ENCODE peak calls at places on chromosome 17, in six cellular contexts. One of them, this sample, is unnamed. For H3K4me1, the result is how much of the 10 kb centered on the place peaks cover.

GRCh38 chr17:79801156-79802038 is 4.5 kb upstream of the CBX8 start:
- DNase-seq in endothelial cell of umbilical vein: no peak
- DNase-seq in MM.1S: no peak
- DNase-seq in thyroid gland: no peak
- DNase-seq in body of pancreas: peak
- DNase-seq in aorta: no peak
- DNase-seq in this sample: no peak

GRCh38 chr17:80898706-80899105 is 92.9 kb upstream of the CHMP6 start:
- DNase-seq in MM.1S: no peak
- DNase-seq in aorta: peak
- DNase-seq in thyroid gland: no peak
- DNase-seq in endothelial cell of umbilical vein: no peak
- DNase-seq in body of pancreas: no peak
- DNase-seq in this sample: no peak

GRCh38 chr17:46157443-46158107 is 35.7 kb downstream of the KANSL1 start:
- DNase-seq in aorta: no peak
- DNase-seq in endothelial cell of umbilical vein: peak
- DNase-seq in MM.1S: no peak
- DNase-seq in thyroid gland: no peak
- DNase-seq in body of pancreas: no peak
- DNase-seq in this sample: no peak

GRCh38 chr17:42459256-42459982 is 741 bp downstream of the ATP6V0A1 start:
- DNase-seq in endothelial cell of umbilical vein: no peak
- DNase-seq in thyroid gland: peak
- DNase-seq in body of pancreas: peak
- DNase-seq in aorta: peak
- DNase-seq in MM.1S: peak
- DNase-seq in this sample: peak

GRCh38 chr17:58432806-58433573 is 15.7 kb upstream of the RNF43 start:
- DNase-seq in body of pancreas: no peak
- DNase-seq in aorta: no peak
- DNase-seq in endothelial cell of umbilical vein: no peak
- DNase-seq in thyroid gland: no peak
- DNase-seq in MM.1S: no peak
- DNase-seq in this sample: no peak

GRCh38 chr17:67671492-67671891 is 46.2 kb upstream of the NOL11 start:
- DNase-seq in body of pancreas: no peak
- DNase-seq in aorta: no peak
- DNase-seq in thyroid gland: no peak
- DNase-seq in endothelial cell of umbilical vein: peak
- DNase-seq in MM.1S: no peak
- DNase-seq in this sample: no peak

GRCh38 chr17:68861602-68862001 is 93.6 kb downstream of the ABCA8 start:
- DNase-seq in endothelial cell of umbilical vein: peak
- DNase-seq in MM.1S: no peak
- DNase-seq in body of pancreas: no peak
- DNase-seq in aorta: no peak
- DNase-seq in thyroid gland: no peak
- DNase-seq in this sample: no peak

GRCh38 chr17:40004712-40005111 is 10.5 kb upstream of the CSF3 start:
- DNase-seq in body of pancreas: no peak
- DNase-seq in thyroid gland: no peak
- DNase-seq in endothelial cell of umbilical vein: no peak
- DNase-seq in MM.1S: no peak
- DNase-seq in aorta: no peak
- DNase-seq in this sample: no peak

GRCh38 chr17:14311979-14312378 is 11.1 kb downstream of the HS3ST3B1 start:
- DNase-seq in aorta: no peak
- DNase-seq in body of pancreas: no peak
- DNase-seq in MM.1S: no peak
- DNase-seq in thyroid gland: no peak
- DNase-seq in endothelial cell of umbilical vein: no peak
- DNase-seq in this sample: no peak

GRCh38 chr17:33802349-33803272 is 452.5 kb upstream of the CCL2 start:
- DNase-seq in body of pancreas: no peak
- DNase-seq in thyroid gland: peak
- DNase-seq in endothelial cell of umbilical vein: no peak
- DNase-seq in MM.1S: no peak
- DNase-seq in aorta: no peak
- DNase-seq in this sample: no peak

GRCh38 chr17:19752216-19753048 is 4.3 kb upstream of the ALDH3A1 start:
- DNase-seq in thyroid gland: no peak
- DNase-seq in endothelial cell of umbilical vein: no peak
- DNase-seq in aorta: peak
- DNase-seq in body of pancreas: no peak
- DNase-seq in MM.1S: no peak
- DNase-seq in this sample: no peak

GRCh38 chr17:57084361-57084801 is 665 bp upstream of the AKAP1 start:
- DNase-seq in MM.1S: no peak
- DNase-seq in thyroid gland: no peak
- DNase-seq in aorta: no peak
- DNase-seq in endothelial cell of umbilical vein: no peak
- DNase-seq in body of pancreas: no peak
- DNase-seq in this sample: peak

DNA sequence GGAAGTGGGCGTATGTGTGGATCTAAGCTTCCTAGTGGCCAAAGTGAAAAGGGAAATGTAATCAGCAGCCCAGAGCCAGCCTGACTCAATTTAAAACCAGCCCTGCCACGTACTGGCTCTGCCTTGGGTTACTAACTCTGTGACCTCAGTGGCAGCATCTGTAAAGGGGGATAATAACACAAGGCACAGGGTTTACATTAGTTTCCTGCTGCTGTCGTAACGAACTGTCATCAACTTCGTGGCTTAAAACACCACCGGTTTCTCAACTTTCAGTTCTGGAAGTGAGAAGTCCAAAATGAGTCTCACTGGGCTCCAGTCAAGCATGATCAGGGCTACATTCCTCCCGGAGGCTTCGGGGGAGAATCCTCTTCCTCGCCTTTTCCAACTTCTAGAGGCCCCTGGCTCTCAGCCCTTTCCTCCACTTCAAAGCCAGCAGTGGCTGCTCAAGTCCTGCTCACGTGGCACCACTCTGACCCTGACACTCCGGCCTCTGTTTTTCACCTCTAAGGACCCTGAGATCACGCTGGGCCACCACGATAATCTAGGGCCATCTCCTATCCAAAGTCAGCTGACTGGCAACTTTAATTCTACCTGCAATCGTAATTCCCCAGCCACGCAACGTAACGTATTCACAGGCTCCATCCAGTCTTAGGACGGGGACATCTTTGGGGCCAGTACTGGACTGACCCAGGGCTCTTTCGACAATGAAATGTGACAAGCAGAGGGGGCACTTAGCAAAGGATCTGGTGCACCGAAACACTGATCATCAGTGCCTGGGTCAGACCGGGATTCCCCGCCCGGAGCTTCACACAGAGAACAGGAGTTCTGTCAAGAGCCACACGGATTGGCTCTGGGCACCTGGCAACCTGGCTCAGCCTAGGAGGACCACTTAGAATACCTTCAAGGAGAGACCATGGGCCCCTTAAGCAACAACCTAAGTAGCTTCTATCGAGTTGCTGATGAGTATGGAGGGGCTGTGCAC is 14.5 kb downstream of the TMC6 start:
- DNase-seq in MM.1S: no peak
- DNase-seq in body of pancreas: no peak
- DNase-seq in endothelial cell of umbilical vein: no peak
- DNase-seq in thyroid gland: peak
- DNase-seq in aorta: peak
- DNase-seq in this sample: no peak
- H3K4me1 ChIP-seq in MM.1S: under half
- H3K4me1 ChIP-seq in body of pancreas: under half
- H3K4me1 ChIP-seq in endothelial cell of umbilical vein: under half
- H3K4me1 ChIP-seq in thyroid gland: under half
- H3K4me1 ChIP-seq in aorta: under half
- H3K4me1 ChIP-seq in this sample: under half

DNA sequence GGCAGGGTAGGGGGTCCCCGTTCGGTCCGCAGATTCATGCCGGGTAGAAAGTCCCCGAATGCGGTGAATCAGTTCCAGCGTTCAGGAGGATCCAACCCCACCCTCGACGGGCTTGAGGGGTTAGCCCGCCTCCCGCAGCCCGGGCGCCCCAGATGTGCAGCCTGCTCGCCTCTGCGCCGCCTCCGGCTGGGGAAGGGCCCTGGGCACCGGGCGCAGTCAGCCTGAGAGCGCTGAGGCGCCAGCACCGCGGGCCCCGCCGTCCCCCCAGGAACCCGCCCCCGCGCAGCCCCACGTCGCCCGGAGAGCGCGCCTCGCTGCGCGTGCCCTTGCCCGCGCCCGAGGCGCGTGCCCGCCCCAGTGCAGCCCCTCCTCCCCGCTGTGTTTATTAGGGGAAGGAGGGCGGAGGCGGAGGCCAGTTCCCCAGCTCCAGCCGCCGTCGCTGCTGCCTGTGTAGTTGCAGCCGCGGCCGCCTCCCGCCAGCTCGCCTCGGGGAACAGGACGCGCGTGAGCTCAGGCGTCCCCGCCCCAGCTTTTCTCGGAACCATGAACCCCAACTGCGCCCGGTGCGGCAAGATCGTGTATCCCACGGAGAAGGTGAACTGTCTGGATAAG is at the start of gene LASP1:
- DNase-seq in MM.1S: peak
- DNase-seq in thyroid gland: peak
- DNase-seq in aorta: peak
- DNase-seq in endothelial cell of umbilical vein: peak
- DNase-seq in body of pancreas: peak
- DNase-seq in this sample: peak
- H3K4me1 ChIP-seq in MM.1S: under half
- H3K4me1 ChIP-seq in thyroid gland: under half
- H3K4me1 ChIP-seq in aorta: under half
- H3K4me1 ChIP-seq in endothelial cell of umbilical vein: under half
- H3K4me1 ChIP-seq in body of pancreas: under half
- H3K4me1 ChIP-seq in this sample: under half

GRCh38 chr17:63702616-63703015 is 2.7 kb upstream of the LIMD2 start:
- DNase-seq in body of pancreas: no peak
- DNase-seq in thyroid gland: no peak
- DNase-seq in endothelial cell of umbilical vein: no peak
- DNase-seq in MM.1S: no peak
- DNase-seq in aorta: no peak
- DNase-seq in this sample: no peak
- H3K4me1 ChIP-seq in body of pancreas: under half
- H3K4me1 ChIP-seq in thyroid gland: under half
- H3K4me1 ChIP-seq in endothelial cell of umbilical vein: under half
- H3K4me1 ChIP-seq in MM.1S: under half
- H3K4me1 ChIP-seq in aorta: under half
- H3K4me1 ChIP-seq in this sample: under half

GRCh38 chr17:2175294-2175628 is 120.4 kb downstream of the HIC1 start:
- DNase-seq in body of pancreas: no peak
- DNase-seq in MM.1S: no peak
- DNase-seq in thyroid gland: no peak
- DNase-seq in endothelial cell of umbilical vein: no peak
- DNase-seq in aorta: no peak
- DNase-seq in this sample: no peak
- H3K4me1 ChIP-seq in body of pancreas: half or more
- H3K4me1 ChIP-seq in MM.1S: under half
- H3K4me1 ChIP-seq in thyroid gland: half or more
- H3K4me1 ChIP-seq in endothelial cell of umbilical vein: half or more
- H3K4me1 ChIP-seq in aorta: under half
- H3K4me1 ChIP-seq in this sample: under half

DNA sequence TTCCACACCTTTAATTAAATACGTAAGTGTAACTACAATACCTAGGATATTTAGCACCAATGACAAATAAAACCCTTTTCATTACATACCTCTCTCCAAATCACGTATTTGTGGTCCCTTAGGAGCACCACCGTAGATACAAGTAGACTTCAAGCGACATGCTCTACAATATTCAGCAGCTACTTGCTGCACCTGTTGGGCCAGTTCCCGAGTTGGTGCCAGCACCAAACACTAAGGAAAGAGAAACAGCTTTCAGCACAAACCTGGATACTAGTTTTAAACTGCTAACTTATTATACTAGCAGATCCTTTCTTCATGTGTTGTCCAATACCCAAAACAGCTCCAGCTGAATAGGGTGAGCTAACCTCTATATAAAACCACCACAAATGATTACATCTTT is 2.7 kb downstream of the DDX5 start:
- DNase-seq in endothelial cell of umbilical vein: no peak
- DNase-seq in MM.1S: no peak
- DNase-seq in aorta: no peak
- DNase-seq in thyroid gland: no peak
- DNase-seq in body of pancreas: no peak
- DNase-seq in this sample: no peak
- H3K4me1 ChIP-seq in endothelial cell of umbilical vein: half or more
- H3K4me1 ChIP-seq in MM.1S: under half
- H3K4me1 ChIP-seq in aorta: under half
- H3K4me1 ChIP-seq in thyroid gland: under half
- H3K4me1 ChIP-seq in body of pancreas: half or more
- H3K4me1 ChIP-seq in this sample: under half

GRCh38 chr17:49903523-49903922 is 55.7 kb upstream of the TAC4 start:
- DNase-seq in thyroid gland: peak
- DNase-seq in aorta: no peak
- DNase-seq in MM.1S: no peak
- DNase-seq in body of pancreas: no peak
- DNase-seq in endothelial cell of umbilical vein: no peak
- DNase-seq in this sample: no peak

GRCh38 chr17:49906511-49907136 is 58.8 kb upstream of the TAC4 start:
- DNase-seq in MM.1S: no peak
- DNase-seq in thyroid gland: no peak
- DNase-seq in endothelial cell of umbilical vein: no peak
- DNase-seq in body of pancreas: no peak
- DNase-seq in aorta: no peak
- DNase-seq in this sample: no peak

GRCh38 chr17:49901460-49902331 is 53.8 kb upstream of the TAC4 start:
- DNase-seq in MM.1S: no peak
- DNase-seq in body of pancreas: peak
- DNase-seq in thyroid gland: peak
- DNase-seq in aorta: no peak
- DNase-seq in endothelial cell of umbilical vein: no peak
- DNase-seq in this sample: peak

GRCh38 chr17:49907279-49907678 is 59.4 kb upstream of the TAC4 start:
- DNase-seq in endothelial cell of umbilical vein: no peak
- DNase-seq in thyroid gland: no peak
- DNase-seq in body of pancreas: no peak
- DNase-seq in MM.1S: no peak
- DNase-seq in aorta: no peak
- DNase-seq in this sample: no peak

DNA sequence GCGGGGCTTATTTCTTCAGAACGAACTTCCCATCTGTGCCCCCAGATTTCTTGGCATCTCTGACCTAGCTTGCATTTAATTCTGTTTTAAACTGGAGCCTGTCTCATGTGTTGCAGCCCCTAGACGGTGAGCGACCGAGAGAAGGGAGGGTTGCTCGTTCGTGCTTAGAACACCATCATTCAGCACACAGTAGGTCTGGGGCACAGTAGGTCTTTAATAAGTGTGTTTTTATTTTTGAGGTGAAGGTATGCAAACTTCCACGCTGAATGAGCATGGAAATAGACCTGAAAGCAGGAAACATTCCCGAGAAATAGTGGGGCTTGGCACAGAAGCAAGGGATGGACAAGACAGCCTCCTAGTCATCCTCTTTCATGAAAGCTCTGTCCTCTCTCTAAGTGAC is 57.0 kb upstream of the TAC4 start:
- DNase-seq in body of pancreas: no peak
- DNase-seq in aorta: no peak
- DNase-seq in thyroid gland: no peak
- DNase-seq in MM.1S: no peak
- DNase-seq in endothelial cell of umbilical vein: no peak
- DNase-seq in this sample: no peak
- H3K4me1 ChIP-seq in body of pancreas: under half
- H3K4me1 ChIP-seq in aorta: under half
- H3K4me1 ChIP-seq in thyroid gland: under half
- H3K4me1 ChIP-seq in MM.1S: under half
- H3K4me1 ChIP-seq in endothelial cell of umbilical vein: under half
- H3K4me1 ChIP-seq in this sample: under half